ENCODE peak calls at places on chromosome 1, in five cellular contexts. N is ovary, W is left ventricle myocardium inferior, V is stomach, A is endothelial cell. D is an unnamed sample.

GRCh38 chr1:59103457-59103856 is 193.4 kb upstream of the FGGY start:
- DNase-seq in A (no peak), V (no peak), N (no peak), W (no peak), D (no peak)

GRCh38 chr1:182611787-182612186 is 7.6 kb upstream of the RGS16 start:
- DNase-seq in A (no peak), V (no peak), N (no peak), W (no peak), D (no peak)

GRCh38 chr1:236759252-236759859 is 35.7 kb upstream of the MTR start:
- DNase-seq in A (peak), W (no peak), V (no peak), N (no peak), D (peak)

GRCh38 chr1:199685369-199685768 is 342.1 kb upstream of the NR5A2 start:
- DNase-seq in N (no peak), A (no peak), W (no peak), V (no peak), D (peak)

GRCh38 chr1:15732686-15733081 is 3.4 kb upstream of the SLC25A34 start:
- DNase-seq in W (no peak), A (no peak), V (no peak), N (no peak), D (no peak)

GRCh38 chr1:44854985-44855384 is 11.9 kb upstream of the PTCH2 start:
- DNase-seq in V (no peak), A (no peak), N (no peak), W (no peak), D (no peak)

GRCh38 chr1:77888071-77888428 is 374 bp upstream of the NEXN start:
- DNase-seq in W (no peak), V (no peak), A (no peak), N (no peak), D (no peak)

GRCh38 chr1:59485949-59486348 is 189.1 kb downstream of the FGGY start:
- DNase-seq in A (no peak), W (no peak), V (no peak), N (no peak), D (no peak)

GRCh38 chr1:43348809-43349593 is 9.8 kb upstream of the CDC20 start:
- DNase-seq in V (peak), W (peak), A (peak), N (peak), D (peak)

GRCh38 chr1:215156232-215156631 is 73.7 kb downstream of the KCNK2 start:
- DNase-seq in A (no peak), V (no peak), N (no peak), W (no peak), D (no peak)

GRCh38 chr1:155272466-155273133 is 704 bp downstream of the CLK2 start:
- DNase-seq in V (no peak), A (no peak), N (no peak), W (no peak), D (no peak)

GRCh38 chr1:230226004-230226800 is 159.2 kb downstream of the GALNT2 start:
- DNase-seq in V (no peak), N (no peak), W (no peak), A (no peak), D (no peak)

GRCh38 chr1:235866207-235866912 is at the start of gene LYST:
- DNase-seq in V (peak), N (peak), W (peak), A (peak), D (no peak)

GRCh38 chr1:227754958-227755357 is 19.7 kb downstream of the SNAP47 start:
- DNase-seq in W (no peak), V (no peak), N (no peak), A (no peak), D (no peak)

GRCh38 chr1:24928631-24929090 is 1.4 kb downstream of the RUNX3 start:
- DNase-seq in W (no peak), V (no peak), N (no peak), A (peak), D (no peak)

GRCh38 chr1:60133848-60134247 is 60.3 kb upstream of the C1orf87 start:
- DNase-seq in N (no peak), V (no peak), W (no peak), A (no peak), D (no peak)

GRCh38 chr1:5948681-5949005 is 43.6 kb downstream of the NPHP4 start:
- DNase-seq in V (no peak), W (no peak), N (no peak), A (no peak), D (no peak)

GRCh38 chr1:182568647-182569284 is 20.3 kb downstream of the RNASEL start:
- DNase-seq in A (no peak), V (no peak), W (no peak), N (no peak), D (no peak)

GRCh38 chr1:41239988-41240610 is 2.0 kb downstream of the SCMH1 start:
- DNase-seq in N (no peak), A (no peak), W (no peak), V (no peak), D (no peak)

GRCh38 chr1:118947790-118948189 is 40.4 kb downstream of the TBX15 start:
- DNase-seq in A (no peak), N (no peak), V (no peak), W (no peak), D (no peak)

GRCh38 chr1:59776960-59777852 is 37.5 kb upstream of the HOOK1 start:
- DNase-seq in N (no peak), V (no peak), A (no peak), W (no peak), D (no peak)

GRCh38 chr1:163758977-163759670 is 437.4 kb downstream of the NUF2 start:
- DNase-seq in N (no peak), W (no peak), A (no peak), V (no peak), D (no peak)

GRCh38 chr1:30446508-30446907 is 276.9 kb downstream of the MATN1 start:
- DNase-seq in A (no peak), W (no peak), N (no peak), V (no peak), D (no peak)

GRCh38 chr1:8679411-8679800 is 138.0 kb downstream of the RERE start:
- DNase-seq in N (no peak), V (no peak), W (no peak), A (no peak), D (no peak)

GRCh38 chr1:222994506-222995229 is 148.4 kb downstream of the TLR5 start:
- DNase-seq in V (no peak), N (no peak), W (no peak), A (no peak), D (no peak)

GRCh38 chr1:214957330-214958137 is 125.0 kb upstream of the KCNK2 start:
- DNase-seq in N (no peak), V (no peak), A (no peak), W (no peak), D (no peak)

GRCh38 chr1:225347123-225347683 is 80.6 kb downstream of the LBR start:
- DNase-seq in V (no peak), W (no peak), A (no peak), N (no peak), D (no peak)

DNA sequence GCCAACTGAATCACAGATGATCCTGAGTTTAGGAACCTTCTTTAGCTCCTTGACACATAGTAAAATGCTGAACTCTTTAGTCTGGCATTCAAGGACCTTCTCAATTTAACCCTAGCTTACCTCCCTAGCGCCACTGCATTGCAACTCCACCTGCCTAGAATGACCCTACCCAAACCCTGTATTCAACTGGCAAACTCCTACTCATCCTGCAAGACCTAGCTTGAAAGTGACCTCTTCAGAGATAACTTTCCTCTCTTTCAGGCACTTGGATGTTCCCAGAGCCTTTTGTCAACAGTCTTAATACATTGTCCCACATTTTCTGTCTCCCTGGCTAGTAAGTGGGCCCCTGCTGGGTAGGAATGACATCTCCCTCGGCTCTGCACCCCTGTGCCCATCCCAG is 19.7 kb downstream of the TRIM62 start:
- DNase-seq in W (no peak), V (no peak), A (no peak), N (no peak), D (no peak)
- TF ChIP-seq CTCF in W (no peak), V (no peak), A (no peak), N (no peak), D (no peak)

GRCh38 chr1:921011-921837 is 2.5 kb upstream of the SAMD11 start:
- DNase-seq in A (peak), W (peak), V (peak), N (peak), D (no peak)
- TF ChIP-seq CTCF in A (no peak), W (peak), V (peak), N (peak), D (peak)

DNA sequence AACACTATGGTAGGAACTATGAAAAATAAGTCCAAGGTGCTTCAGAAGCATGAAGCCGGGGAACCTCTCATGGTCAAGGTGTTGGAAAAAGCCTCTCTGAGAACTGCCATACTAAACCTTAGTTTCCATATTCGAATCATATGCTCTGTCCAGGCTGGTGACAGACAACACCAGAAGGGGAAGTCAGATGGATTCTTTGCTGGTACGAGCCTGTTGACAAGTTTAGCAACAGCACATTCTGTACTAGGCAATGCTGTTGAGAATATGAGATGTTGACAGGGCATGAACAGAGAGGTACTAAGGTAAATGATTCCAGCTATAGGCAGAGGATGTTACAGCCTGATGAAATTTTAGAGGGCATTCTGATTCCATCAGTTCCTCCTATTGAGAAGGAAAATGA is 461.3 kb upstream of the ZRANB2 start:
- DNase-seq in W (no peak), N (no peak), V (no peak), A (no peak), D (no peak)
- TF ChIP-seq CTCF in W (no peak), N (no peak), V (no peak), A (no peak), D (no peak)

DNA sequence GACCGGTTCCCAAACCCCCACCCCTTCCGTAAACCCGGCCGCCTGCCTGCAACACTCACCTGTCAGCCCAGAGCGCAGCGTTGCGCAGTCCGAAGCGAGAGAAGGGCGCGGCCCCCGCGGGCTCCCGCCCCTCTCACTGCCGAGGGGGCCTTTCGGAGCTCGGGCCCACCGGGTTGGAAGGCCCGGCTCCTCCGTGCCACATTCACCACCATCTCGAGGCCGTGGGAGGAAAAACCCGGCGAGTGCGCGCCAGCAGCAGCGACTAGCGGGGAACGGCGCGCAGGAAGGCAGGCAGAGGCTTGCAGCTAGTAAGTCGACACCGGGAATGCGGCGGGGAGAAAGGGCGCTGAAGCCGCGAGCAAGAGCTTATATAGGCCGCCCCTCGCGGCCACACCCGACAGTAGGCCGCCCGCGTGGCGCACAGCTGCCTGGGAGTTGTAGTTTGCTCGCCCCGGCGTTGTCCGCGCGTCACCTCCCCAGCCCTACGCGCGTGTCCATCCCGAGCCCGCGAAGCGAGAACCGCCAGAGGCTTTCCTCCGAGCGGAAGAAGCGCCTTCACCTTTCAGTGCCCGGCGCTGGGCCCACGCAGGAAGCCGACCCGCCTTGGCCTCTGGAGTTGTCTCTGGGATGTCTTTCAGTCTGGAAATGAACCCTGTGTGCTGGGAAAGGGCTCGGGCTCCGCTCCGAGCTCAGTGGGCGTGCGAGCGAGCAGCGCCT is 10.4 kb upstream of the RAB42 start:
- DNase-seq in N (peak), V (peak), A (peak), W (peak), D (peak)
- TF ChIP-seq CTCF in N (peak), V (no peak), A (no peak), W (peak), D (no peak)

GRCh38 chr1:201769966-201770365 is 59.0 kb upstream of the IPO9 start:
- DNase-seq in A (no peak), W (peak), V (no peak), N (no peak), D (no peak)
- TF ChIP-seq CTCF in A (no peak), W (no peak), V (no peak), N (no peak), D (no peak)

GRCh38 chr1:51305371-51305823 is 25.0 kb downstream of the TTC39A start:
- DNase-seq in W (no peak), N (no peak), A (no peak), V (no peak), D (no peak)
- TF ChIP-seq CTCF in W (no peak), N (no peak), A (no peak), V (no peak), D (no peak)

GRCh38 chr1:64147759-64148158 is 55.7 kb upstream of the UBE2U start:
- DNase-seq in W (no peak), N (no peak), A (no peak), V (no peak), D (no peak)
- TF ChIP-seq CTCF in W (no peak), N (no peak), A (no peak), V (no peak), D (no peak)

GRCh38 chr1:21060523-21060922 is 116.2 kb downstream of the EIF4G3 start:
- DNase-seq in A (no peak), V (no peak), N (no peak), W (no peak), D (no peak)
- TF ChIP-seq CTCF in A (no peak), V (no peak), N (no peak), W (no peak), D (no peak)

DNA sequence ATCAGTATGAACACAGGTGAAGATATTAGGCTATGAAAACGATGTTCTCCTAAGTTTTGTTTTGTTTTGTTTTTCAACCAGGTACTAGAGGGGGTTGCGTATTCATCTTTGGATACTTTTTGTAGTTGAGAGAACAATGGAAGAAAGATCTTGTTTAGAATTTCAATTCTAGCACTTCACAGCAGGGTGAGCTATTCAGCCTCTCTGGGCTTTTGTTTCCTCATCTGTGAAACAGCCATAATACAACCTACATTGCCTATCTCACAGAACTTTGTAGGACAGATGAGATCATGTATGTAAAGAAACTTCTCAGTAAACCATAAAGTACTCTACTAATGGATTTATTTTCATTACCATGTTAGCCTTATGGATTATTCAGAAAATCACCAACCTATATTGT is 199.5 kb downstream of the GPATCH2 start:
- DNase-seq in V (no peak), N (no peak), A (no peak), W (no peak), D (no peak)
- TF ChIP-seq CTCF in V (no peak), N (no peak), A (no peak), W (no peak), D (no peak)

DNA sequence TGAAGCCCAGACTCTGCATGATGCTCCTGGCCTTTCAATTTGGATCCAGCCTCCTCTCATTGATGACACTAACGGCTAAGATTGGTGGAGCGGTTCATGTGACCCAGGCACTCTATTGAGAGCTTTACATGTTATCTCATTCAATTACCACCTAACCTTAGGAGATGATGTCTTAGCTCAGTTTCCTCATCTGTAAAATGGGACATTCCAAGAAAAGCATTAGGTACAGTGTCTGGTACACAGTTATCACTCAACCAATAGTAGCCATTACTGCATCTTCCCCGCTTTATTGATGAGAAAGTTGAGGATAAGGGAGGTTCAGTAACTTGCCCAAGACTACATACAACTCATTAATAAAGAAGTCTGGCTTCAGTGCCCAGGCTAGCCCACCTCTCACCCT is 17.0 kb downstream of the HEYL start:
- DNase-seq in V (no peak), A (no peak), W (no peak), N (no peak), D (no peak)
- TF ChIP-seq CTCF in V (no peak), A (no peak), W (no peak), N (no peak), D (no peak)